ENCODE peak calls at places on chromosomes 2 and 18, in six cellular contexts. V is heart right ventricle; R is foreskin fibroblast; H is CD8-positive, alpha-beta T cell; Y is AG04449; K is sigmoid colon. A is an unnamed sample.

GRCh38 chr18:23532848-23533247 is 29.5 kb downstream of the RMC1 start:
- DNase-seq in H (no peak), Y (no peak), K (no peak), V (no peak), R (no peak), A (no peak)

GRCh38 chr18:58158008-58158407 is 114.0 kb downstream of the NEDD4L start:
- DNase-seq in K (no peak), H (no peak), V (no peak), Y (no peak), R (no peak), A (no peak)

GRCh38 chr2:18237298-18237697 is 323.2 kb downstream of the RDH14 start:
- DNase-seq in K (no peak), R (no peak), H (no peak), V (no peak), Y (no peak), A (no peak)

GRCh38 chr2:23480991-23481797 is 96.2 kb downstream of the KLHL29 start:
- DNase-seq in V (no peak), K (no peak), H (no peak), R (peak; percentile 48), Y (peak; percentile 63), A (no peak)

GRCh38 chr18:79574938-79575525 is 104.6 kb upstream of the CTDP1 start:
- DNase-seq in V (no peak), K (peak; percentile 60), Y (no peak), H (no peak), R (no peak), A (no peak)

GRCh38 chr2:237833546-237833945 is 25.9 kb upstream of the RAMP1 start:
- DNase-seq in H (no peak), R (no peak), Y (peak; percentile 12), K (no peak), V (no peak), A (no peak)

GRCh38 chr2:317501-318424 is 29.9 kb upstream of the ALKAL2 start:
- DNase-seq in R (peak; percentile 7), Y (peak; percentile 4), K (no peak), V (no peak), H (peak; percentile 29), A (no peak)

GRCh38 chr18:39414009-39414700 is 1848.6 kb upstream of the CELF4 start:
- DNase-seq in Y (no peak), K (no peak), R (peak; percentile 40), H (no peak), V (no peak), A (peak; percentile 14)

GRCh38 chr2:100812141-100812540 is 7.8 kb upstream of the NPAS2 start:
- DNase-seq in V (no peak), K (no peak), R (no peak), H (peak; percentile 64), Y (no peak), A (no peak)

GRCh38 chr18:61993831-61994230 is 101.0 kb upstream of the RNF152 start:
- DNase-seq in V (no peak), K (no peak), Y (no peak), R (no peak), H (no peak), A (no peak)

GRCh38 chr2:160498147-160498546 is 4.5 kb upstream of the RBMS1 start:
- DNase-seq in H (no peak), K (no peak), Y (no peak), V (no peak), R (no peak), A (no peak)

GRCh38 chr2:234102112-234102511 is 51.6 kb downstream of the SPP2 start:
- DNase-seq in H (peak; percentile 23), K (no peak), R (no peak), V (no peak), Y (no peak), A (peak; percentile 32)

GRCh38 chr2:102420290-102420689 is 2.7 kb upstream of the IL18RAP start:
- DNase-seq in Y (no peak), K (no peak), H (no peak), V (no peak), R (no peak), A (no peak)
- H3K4me3 ChIP-seq in Y (no peak overlapping the region), K (no peak overlapping the region), H (no peak overlapping the region), V (no peak overlapping the region), R (no peak overlapping the region), A (no peak overlapping the region)

GRCh38 chr2:50491541-50492114 is 540.3 kb downstream of the NRXN1 start:
- DNase-seq in R (peak; percentile 12), Y (peak; percentile 5), V (no peak), K (no peak), H (no peak), A (peak; percentile 27)
- H3K4me3 ChIP-seq in R (no peak overlapping the region), Y (no peak overlapping the region), V (no peak overlapping the region), K (no peak overlapping the region), H (no peak overlapping the region), A (peak overlapping the region; percentile 50)

GRCh38 chr2:40680547-40680946 is 228.7 kb upstream of the SLC8A1 start:
- DNase-seq in R (no peak), H (no peak), K (no peak), V (no peak), Y (no peak), A (peak; percentile 76)
- H3K4me3 ChIP-seq in R (peak overlapping the region; percentile 50), H (no peak overlapping the region), K (peak overlapping the region; percentile 9), V (no peak overlapping the region), Y (no peak overlapping the region), A (peak overlapping the region; percentile 18)

DNA sequence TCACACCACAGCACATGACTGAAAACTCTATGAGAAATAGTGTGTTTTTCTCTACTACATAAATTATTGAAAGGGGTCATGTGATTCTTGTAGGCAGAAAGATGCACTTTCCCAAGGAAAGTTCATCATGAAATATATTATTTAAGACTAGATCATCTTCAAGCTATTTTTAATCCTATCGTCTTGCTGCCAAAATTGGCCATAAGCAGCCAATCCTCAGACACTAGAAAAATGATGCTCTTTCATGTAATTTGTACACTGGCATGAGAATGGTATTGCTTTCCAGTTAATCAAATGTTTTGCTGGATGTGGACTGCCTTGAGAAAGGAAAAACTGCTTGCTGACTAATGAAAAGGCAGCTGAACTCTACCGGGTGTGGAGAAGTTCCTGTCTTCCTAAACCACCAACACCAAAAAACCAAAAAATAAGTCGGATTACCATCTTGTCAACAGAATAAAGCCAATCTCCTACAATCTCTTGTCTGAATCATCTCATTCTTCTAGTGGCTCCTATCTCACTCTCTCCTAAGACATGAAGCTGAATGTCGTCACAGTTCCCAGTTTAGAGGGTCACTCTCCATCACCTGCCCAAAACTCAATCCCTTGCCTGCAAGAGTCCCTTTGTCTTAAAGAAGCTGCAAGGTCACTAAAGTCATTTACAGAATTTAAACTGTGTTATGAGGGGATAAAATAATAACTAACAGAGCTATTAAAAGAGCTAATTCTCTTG is 5.3 kb downstream of the BCL2 start:
- DNase-seq in Y (no peak), V (no peak), H (no peak), R (no peak), K (no peak), A (no peak)
- H3K4me3 ChIP-seq in Y (no peak overlapping the region), V (no peak overlapping the region), H (peak overlapping the region; percentile 12), R (no peak overlapping the region), K (no peak overlapping the region), A (peak overlapping the region; percentile 93)

GRCh38 chr18:10557085-10557677 is 31.4 kb downstream of the NAPG start:
- DNase-seq in K (no peak), V (no peak), Y (no peak), H (no peak), R (no peak), A (no peak)

GRCh38 chr18:10560457-10561045 is 34.7 kb downstream of the NAPG start:
- DNase-seq in H (peak; percentile 47), Y (no peak), R (peak; percentile 58), V (peak; percentile 76), K (peak; percentile 86), A (peak; percentile 52)

GRCh38 chr18:10558967-10559298 is 33.1 kb downstream of the NAPG start:
- DNase-seq in R (no peak), K (no peak), Y (no peak), H (no peak), V (no peak), A (no peak)

GRCh38 chr18:10558243-10558966 is 32.6 kb downstream of the NAPG start:
- DNase-seq in H (no peak), V (no peak), K (no peak), R (no peak), Y (no peak), A (no peak)

DNA sequence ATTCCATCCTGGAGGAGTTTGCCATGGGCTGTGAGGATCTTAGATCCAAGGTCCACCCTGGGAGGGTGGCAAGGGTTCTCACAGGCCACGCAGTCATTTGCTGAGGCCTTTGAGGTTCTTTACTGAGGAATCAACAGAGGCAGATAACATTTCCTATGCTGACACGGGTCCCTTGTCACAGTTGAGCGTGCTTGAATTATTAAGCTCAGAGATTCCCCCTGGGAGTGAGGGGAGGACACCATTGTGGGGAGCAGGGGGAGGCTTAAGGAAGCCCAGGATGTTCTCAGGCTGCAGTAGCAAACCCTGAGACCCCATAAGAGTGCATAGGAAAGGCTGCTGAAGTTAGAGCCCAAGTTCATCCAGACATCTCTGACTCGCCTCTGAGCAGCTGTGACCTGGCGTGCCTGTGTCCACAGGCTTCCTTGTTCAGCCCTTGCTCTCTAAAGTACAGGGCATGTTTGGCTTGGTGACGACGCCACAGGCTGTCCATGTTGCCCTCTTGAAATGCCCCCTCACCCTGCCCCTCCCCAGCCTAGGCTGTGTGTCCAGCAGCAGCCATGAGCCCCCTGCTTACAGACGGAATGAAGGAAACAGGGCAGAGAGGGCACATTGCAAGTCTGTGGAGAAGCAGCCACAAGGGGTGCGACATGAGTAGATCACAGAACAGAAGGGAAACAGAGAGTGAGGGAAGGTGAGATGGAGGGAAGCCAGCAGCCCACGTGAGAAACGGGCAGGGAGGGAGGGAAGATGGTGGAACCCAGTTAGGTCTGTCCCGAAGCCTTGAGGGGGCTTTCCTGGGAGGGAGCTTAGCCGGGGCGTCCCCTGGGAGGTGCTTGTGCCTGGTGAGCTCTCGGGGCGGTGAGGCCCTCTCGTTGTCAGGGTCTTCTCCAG is 34.0 kb downstream of the NAPG start:
- DNase-seq in V (no peak), H (no peak), Y (no peak), K (peak; percentile 69), R (peak; percentile 21), A (no peak)
- H3K4me3 ChIP-seq in V (no peak overlapping the region), H (no peak overlapping the region), Y (peak overlapping the region; percentile 25), K (peak overlapping the region; percentile 28), R (peak overlapping the region; percentile 21), A (no peak overlapping the region)